ENCODE peak calls at places on chromosomes 7 and 10, in seven cellular contexts. N, M, T, P, J, A and W are unnamed samples.

GRCh38 chr7:91852263-91852741 is 28.2 kb downstream of the MTERF1 start:
- DNase-seq in N (peak), M (no peak), T (peak), P (no peak), J (peak), A (no peak), W (peak)

GRCh38 chr10:77608281-77608680 is 29.3 kb downstream of the KCNMA1 start:
- DNase-seq in N (no peak), M (no peak), T (no peak), P (no peak), J (no peak), A (no peak), W (no peak)

GRCh38 chr10:7507887-7508726 is 97.3 kb upstream of the SFMBT2 start:
- DNase-seq in N (no peak), M (peak), T (no peak), P (no peak), J (no peak), A (no peak), W (no peak)

GRCh38 chr7:93018666-93019065 is 99.1 kb downstream of the SAMD9 start:
- DNase-seq in N (no peak), M (no peak), T (no peak), P (no peak), J (no peak), A (no peak), W (peak)

GRCh38 chr10:127877116-127877515 is 15.6 kb downstream of the CLRN3 start:
- DNase-seq in N (no peak), M (no peak), T (no peak), P (no peak), J (no peak), A (no peak), W (no peak)

GRCh38 chr7:4097001-4097609 is 585.0 kb upstream of the FOXK1 start:
- DNase-seq in N (no peak), M (peak), T (no peak), P (no peak), J (no peak), A (no peak), W (no peak)

GRCh38 chr7:145020454-145020853 is 184.6 kb upstream of the TPK1 start:
- DNase-seq in N (no peak), M (no peak), T (no peak), P (no peak), J (no peak), A (no peak), W (no peak)

GRCh38 chr7:5429253-5429856 is 5.7 kb upstream of the TNRC18 start:
- DNase-seq in N (no peak), M (no peak), T (peak), P (no peak), J (peak), A (peak), W (peak)

GRCh38 chr7:121302214-121302745 is 26.5 kb upstream of the WNT16 start:
- DNase-seq in N (peak), M (no peak), T (no peak), P (no peak), J (peak), A (no peak), W (peak)

GRCh38 chr10:129035052-129035805 is 431.8 kb upstream of the MGMT start:
- DNase-seq in N (no peak), M (no peak), T (peak), P (peak), J (no peak), A (no peak), W (no peak)

GRCh38 chr7:69335331-69335730 is 262.9 kb upstream of the AUTS2 start:
- DNase-seq in N (no peak), M (no peak), T (no peak), P (no peak), J (no peak), A (no peak), W (no peak)

GRCh38 chr7:92707435-92707834 is 117.2 kb upstream of the FAM133B start:
- DNase-seq in N (no peak), M (no peak), T (no peak), P (no peak), J (no peak), A (no peak), W (no peak)

GRCh38 chr10:112799726-112800510 is 150.1 kb upstream of the TCF7L2 start:
- DNase-seq in N (no peak), M (no peak), T (no peak), P (no peak), J (no peak), A (no peak), W (no peak)

GRCh38 chr10:60454336-60454735 is 64.7 kb upstream of the ANK3 start:
- DNase-seq in N (no peak), M (no peak), T (no peak), P (no peak), J (no peak), A (no peak), W (no peak)

GRCh38 chr10:30062090-30062489 is 2.7 kb upstream of the JCAD start:
- DNase-seq in N (peak), M (no peak), T (peak), P (no peak), J (peak), A (peak), W (peak)

GRCh38 chr10:3740157-3740871 is 44.7 kb downstream of the KLF6 start:
- DNase-seq in N (peak), M (no peak), T (peak), P (no peak), J (peak), A (no peak), W (peak)

GRCh38 chr7:55481126-55481525 is 91.2 kb downstream of the VOPP1 start:
- DNase-seq in N (no peak), M (peak), T (no peak), P (no peak), J (no peak), A (no peak), W (no peak)

GRCh38 chr10:117677239-117677638 is 134.7 kb downstream of the EMX2 start:
- DNase-seq in N (no peak), M (no peak), T (no peak), P (no peak), J (no peak), A (no peak), W (no peak)

GRCh38 chr10:62250594-62251198 is 17.9 kb downstream of the RTKN2 start:
- DNase-seq in N (peak), M (no peak), T (peak), P (no peak), J (peak), A (no peak), W (peak)